ENCODE peak calls at places on chromosomes 11 and 22, in six cellular contexts. R is astrocyte of the spinal cord; Q is effector CD4-positive, alpha-beta T cell; H is cardiac fibroblast; I is central memory CD8-positive, alpha-beta T cell; J is right atrium auricular region. B is an unnamed sample.

GRCh38 chr22:27377501-27377900 is 424.1 kb downstream of the MN1 start:
- DNase-seq in Q (no peak), J (no peak), R (no peak), I (no peak), H (no peak), B (no peak)

GRCh38 chr11:123302751-123303195 is 107.7 kb upstream of the CLMP start:
- DNase-seq in J (no peak), I (no peak), R (peak), H (peak), Q (no peak), B (peak)

GRCh38 chr22:37823134-37823985 is at the start of gene GALR3:
- DNase-seq in Q (no peak), I (no peak), R (no peak), J (no peak), H (no peak), B (no peak)

GRCh38 chr22:49737101-49737551 is 90.5 kb downstream of the BRD1 start:
- DNase-seq in H (no peak), Q (no peak), J (no peak), I (no peak), R (no peak), B (no peak)

GRCh38 chr22:27370987-27371386 is 430.6 kb downstream of the MN1 start:
- DNase-seq in Q (no peak), I (no peak), R (no peak), J (no peak), H (no peak), B (no peak)

GRCh38 chr22:42075277-42075676 is 1.2 kb downstream of the PHETA2 start:
- DNase-seq in H (no peak), Q (no peak), I (no peak), J (no peak), R (no peak), B (no peak)

GRCh38 chr11:78905756-78906155 is 331.1 kb upstream of the NARS2 start:
- DNase-seq in I (no peak), H (no peak), R (no peak), J (no peak), Q (no peak), B (no peak)

GRCh38 chr11:1126935-1127663 is 30.7 kb upstream of the MUC5AC start:
- DNase-seq in R (no peak), J (no peak), H (no peak), Q (no peak), I (no peak), B (no peak)

GRCh38 chr22:42179616-42180015 is 49.0 kb upstream of the CYP2D6 start:
- DNase-seq in H (peak), Q (no peak), I (no peak), R (peak), J (no peak), B (peak)

GRCh38 chr22:36048911-36049677 is 20.5 kb upstream of the RBFOX2 start:
- DNase-seq in I (no peak), H (peak), J (no peak), R (no peak), Q (no peak), B (no peak)

GRCh38 chr11:1908579-1908978 is 10.9 kb upstream of the TNNT3 start:
- DNase-seq in H (peak), Q (no peak), J (no peak), I (no peak), R (peak), B (no peak)

GRCh38 chr11:120810251-120810650 is 213.7 kb upstream of the TBCEL start:
- DNase-seq in H (peak), I (no peak), R (peak), J (no peak), Q (no peak), B (no peak)

GRCh38 chr11:705646-706438 is at the start of gene EPS8L2:
- DNase-seq in Q (no peak), J (no peak), R (no peak), I (no peak), H (no peak), B (no peak)

B was measured in astrocyte of the cerebellum.